ENCODE peak calls at places on chromosomes 3 and 15, in five cellular contexts. One of them, this sample, is unnamed.

GRCh38 chr3:194031867-194032635 is 103.9 kb upstream of the HES1 start:
- DNase-seq in mesothelial cell of epicardium: no peak
- DNase-seq in H9: no peak
- DNase-seq in BJ: no peak
- DNase-seq in AG04449: no peak
- DNase-seq in this sample: no peak

GRCh38 chr15:99564221-99565030 is 1.4 kb upstream of the MEF2A start:
- DNase-seq in mesothelial cell of epicardium: no peak
- DNase-seq in H9: peak
- DNase-seq in BJ: no peak
- DNase-seq in AG04449: no peak
- DNase-seq in this sample: no peak

GRCh38 chr3:72553298-72553697 is 294.9 kb downstream of the SHQ1 start:
- DNase-seq in mesothelial cell of epicardium: no peak
- DNase-seq in H9: no peak
- DNase-seq in BJ: no peak
- DNase-seq in AG04449: no peak
- DNase-seq in this sample: no peak

GRCh38 chr15:85383470-85384148 is 3.2 kb downstream of the AKAP13 start:
- DNase-seq in mesothelial cell of epicardium: no peak
- DNase-seq in H9: no peak
- DNase-seq in BJ: no peak
- DNase-seq in AG04449: no peak
- DNase-seq in this sample: no peak

GRCh38 chr15:33091983-33092688 is 102.4 kb downstream of the FMN1 start:
- DNase-seq in mesothelial cell of epicardium: no peak
- DNase-seq in H9: no peak
- DNase-seq in BJ: no peak
- DNase-seq in AG04449: no peak
- DNase-seq in this sample: no peak

GRCh38 chr3:29064085-29064484 is 216.8 kb upstream of the RBMS3 start:
- DNase-seq in mesothelial cell of epicardium: no peak
- DNase-seq in H9: no peak
- DNase-seq in BJ: peak
- DNase-seq in AG04449: peak
- DNase-seq in this sample: no peak

GRCh38 chr3:131402391-131403039 is 20.9 kb downstream of the NUDT16 start:
- DNase-seq in mesothelial cell of epicardium: no peak
- DNase-seq in H9: no peak
- DNase-seq in BJ: peak
- DNase-seq in AG04449: no peak
- DNase-seq in this sample: no peak

GRCh38 chr3:152213086-152213674 is 55.5 kb upstream of the MBNL1 start:
- DNase-seq in mesothelial cell of epicardium: no peak
- DNase-seq in H9: no peak
- DNase-seq in BJ: no peak
- DNase-seq in AG04449: no peak
- DNase-seq in this sample: no peak

GRCh38 chr15:31400222-31400927 is 73.7 kb downstream of the KLF13 start:
- DNase-seq in mesothelial cell of epicardium: no peak
- DNase-seq in H9: no peak
- DNase-seq in BJ: no peak
- DNase-seq in AG04449: no peak
- DNase-seq in this sample: no peak

GRCh38 chr3:187211532-187212274 is 14.4 kb downstream of the RTP1 start:
- DNase-seq in mesothelial cell of epicardium: no peak
- DNase-seq in H9: no peak
- DNase-seq in BJ: no peak
- DNase-seq in AG04449: no peak
- DNase-seq in this sample: no peak

GRCh38 chr3:182983811-182984210 is 3.5 kb upstream of the DCUN1D1 start:
- DNase-seq in mesothelial cell of epicardium: no peak
- DNase-seq in H9: no peak
- DNase-seq in BJ: no peak
- DNase-seq in AG04449: no peak
- DNase-seq in this sample: no peak

GRCh38 chr3:24595801-24596200 is 101.2 kb upstream of the THRB start:
- DNase-seq in mesothelial cell of epicardium: no peak
- DNase-seq in H9: no peak
- DNase-seq in BJ: no peak
- DNase-seq in AG04449: no peak
- DNase-seq in this sample: no peak

GRCh38 chr3:81872566-81872965 is 111.1 kb upstream of the GBE1 start:
- DNase-seq in mesothelial cell of epicardium: no peak
- DNase-seq in H9: no peak
- DNase-seq in BJ: no peak
- DNase-seq in AG04449: no peak
- DNase-seq in this sample: no peak

GRCh38 chr15:71599404-71600225 is 210.7 kb upstream of the NR2E3 start:
- DNase-seq in mesothelial cell of epicardium: no peak
- DNase-seq in H9: no peak
- DNase-seq in BJ: no peak
- DNase-seq in AG04449: no peak
- DNase-seq in this sample: no peak

GRCh38 chr15:41928637-41929620 is 35.1 kb upstream of the SPTBN5 start:
- DNase-seq in mesothelial cell of epicardium: no peak
- DNase-seq in H9: no peak
- DNase-seq in BJ: no peak
- DNase-seq in AG04449: no peak
- DNase-seq in this sample: no peak

GRCh38 chr15:61794881-61795280 is 265.4 kb downstream of the VPS13C start:
- DNase-seq in mesothelial cell of epicardium: no peak
- DNase-seq in H9: no peak
- DNase-seq in BJ: no peak
- DNase-seq in AG04449: no peak
- DNase-seq in this sample: no peak

GRCh38 chr3:129732200-129732876 is 125.9 kb upstream of the PLXND1 start:
- DNase-seq in mesothelial cell of epicardium: no peak
- DNase-seq in H9: no peak
- DNase-seq in BJ: no peak
- DNase-seq in AG04449: no peak
- DNase-seq in this sample: no peak

GRCh38 chr15:70593795-70594194 is 169.6 kb downstream of the UACA start:
- DNase-seq in mesothelial cell of epicardium: no peak
- DNase-seq in H9: no peak
- DNase-seq in BJ: no peak
- DNase-seq in AG04449: no peak
- DNase-seq in this sample: no peak

GRCh38 chr3:172106989-172107388 is 67.6 kb downstream of the FNDC3B start:
- DNase-seq in mesothelial cell of epicardium: no peak
- DNase-seq in H9: no peak
- DNase-seq in BJ: no peak
- DNase-seq in AG04449: no peak
- DNase-seq in this sample: no peak

GRCh38 chr3:46214751-46215352 is 6.7 kb upstream of the CCR1 start:
- DNase-seq in mesothelial cell of epicardium: no peak
- DNase-seq in H9: peak
- DNase-seq in BJ: no peak
- DNase-seq in AG04449: no peak
- DNase-seq in this sample: no peak

GRCh38 chr15:33729648-33730047 is 238.6 kb upstream of the CHRM5 start:
- DNase-seq in mesothelial cell of epicardium: no peak
- DNase-seq in H9: no peak
- DNase-seq in BJ: no peak
- DNase-seq in AG04449: no peak
- DNase-seq in this sample: no peak

GRCh38 chr3:46863261-46863782 is at the start of gene MYL3:
- DNase-seq in mesothelial cell of epicardium: no peak
- DNase-seq in H9: no peak
- DNase-seq in BJ: no peak
- DNase-seq in AG04449: no peak
- DNase-seq in this sample: no peak

GRCh38 chr15:43792761-43793493 is 807 bp downstream of the SERF2 start:
- DNase-seq in mesothelial cell of epicardium: no peak
- DNase-seq in H9: no peak
- DNase-seq in BJ: no peak
- DNase-seq in AG04449: no peak
- DNase-seq in this sample: no peak

GRCh38 chr3:170344971-170345370 is 12.5 kb upstream of the SKIL start:
- DNase-seq in mesothelial cell of epicardium: no peak
- DNase-seq in H9: no peak
- DNase-seq in BJ: no peak
- DNase-seq in AG04449: no peak
- DNase-seq in this sample: no peak

GRCh38 chr3:182148360-182148759 is 436.6 kb downstream of the SOX2 start:
- DNase-seq in mesothelial cell of epicardium: no peak
- DNase-seq in H9: no peak
- DNase-seq in BJ: no peak
- DNase-seq in AG04449: no peak
- DNase-seq in this sample: no peak

GRCh38 chr15:77004189-77004588 is 9.3 kb downstream of the PSTPIP1 start:
- DNase-seq in mesothelial cell of epicardium: no peak
- DNase-seq in H9: no peak
- DNase-seq in BJ: no peak
- DNase-seq in AG04449: no peak
- DNase-seq in this sample: no peak

GRCh38 chr3:50600141-50600753 is 11.3 kb downstream of the CISH start:
- DNase-seq in mesothelial cell of epicardium: no peak
- DNase-seq in H9: no peak
- DNase-seq in BJ: no peak
- DNase-seq in AG04449: no peak
- DNase-seq in this sample: no peak

GRCh38 chr15:38611228-38611627 is 46.6 kb upstream of the RASGRP1 start:
- DNase-seq in mesothelial cell of epicardium: no peak
- DNase-seq in H9: no peak
- DNase-seq in BJ: no peak
- DNase-seq in AG04449: no peak
- DNase-seq in this sample: no peak

GRCh38 chr15:80852676-80853075 is 73.5 kb downstream of the CEMIP start:
- DNase-seq in mesothelial cell of epicardium: no peak
- DNase-seq in H9: no peak
- DNase-seq in BJ: no peak
- DNase-seq in AG04449: no peak
- DNase-seq in this sample: no peak

GRCh38 chr15:80856809-80857377 is 77.7 kb downstream of the CEMIP start:
- DNase-seq in mesothelial cell of epicardium: no peak
- DNase-seq in H9: no peak
- DNase-seq in BJ: no peak
- DNase-seq in AG04449: no peak
- DNase-seq in this sample: no peak

GRCh38 chr15:80855206-80855605 is 76.0 kb downstream of the CEMIP start:
- DNase-seq in mesothelial cell of epicardium: no peak
- DNase-seq in H9: no peak
- DNase-seq in BJ: no peak
- DNase-seq in AG04449: no peak
- DNase-seq in this sample: no peak

GRCh38 chr15:80854104-80854503 is 74.9 kb downstream of the CEMIP start:
- DNase-seq in mesothelial cell of epicardium: no peak
- DNase-seq in H9: no peak
- DNase-seq in BJ: no peak
- DNase-seq in AG04449: no peak
- DNase-seq in this sample: no peak

DNA sequence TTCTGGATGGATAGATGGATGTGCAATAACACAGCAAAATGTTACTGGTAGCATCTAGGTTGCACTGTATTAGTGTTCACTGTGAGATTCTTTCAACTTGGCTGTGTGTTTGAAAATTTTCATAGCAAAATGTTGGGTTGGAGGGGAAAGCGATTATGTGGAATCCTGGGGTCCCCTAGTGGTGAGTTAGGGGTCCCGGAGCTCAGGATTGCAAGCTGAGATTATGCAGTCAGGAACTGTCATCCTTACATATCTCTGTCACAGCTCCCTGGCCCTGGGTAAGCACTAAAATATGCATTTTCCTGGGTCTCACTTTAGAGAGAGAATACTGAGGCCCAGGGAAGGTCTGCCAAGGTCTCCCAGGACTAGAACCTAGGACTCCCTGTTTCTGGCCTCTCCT is 77.2 kb downstream of the CEMIP start:
- DNase-seq in mesothelial cell of epicardium: no peak
- DNase-seq in H9: no peak
- DNase-seq in BJ: no peak
- DNase-seq in AG04449: no peak
- DNase-seq in this sample: no peak
- TF ChIP-seq CTCF in mesothelial cell of epicardium: no peak
- TF ChIP-seq CTCF in H9: peak
- TF ChIP-seq CTCF in BJ: peak
- TF ChIP-seq CTCF in AG04449: peak
- TF ChIP-seq CTCF in this sample: peak

DNA sequence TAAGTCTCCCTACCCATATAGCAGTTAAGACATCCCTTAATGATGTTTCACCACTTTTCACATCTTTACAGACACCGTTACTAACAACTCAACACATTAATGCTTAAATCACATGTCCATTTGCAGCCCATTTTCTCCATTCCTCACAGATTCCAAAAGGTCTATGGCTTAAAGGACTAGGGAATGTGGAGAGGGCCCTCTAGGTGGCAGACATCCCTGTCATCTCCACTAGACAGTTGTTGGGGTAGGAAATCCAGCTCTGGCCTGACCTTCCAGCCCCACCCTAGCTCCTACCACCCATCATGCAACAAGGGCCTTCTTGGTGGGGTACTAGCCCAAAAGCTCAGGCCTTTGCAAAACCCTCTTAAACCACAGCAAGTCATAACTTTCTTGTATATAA is 25.2 kb downstream of the CPEB1 start:
- DNase-seq in mesothelial cell of epicardium: no peak
- DNase-seq in H9: peak
- DNase-seq in BJ: no peak
- DNase-seq in AG04449: no peak
- DNase-seq in this sample: no peak
- TF ChIP-seq CTCF in mesothelial cell of epicardium: no peak
- TF ChIP-seq CTCF in H9: peak
- TF ChIP-seq CTCF in BJ: peak
- TF ChIP-seq CTCF in AG04449: no peak
- TF ChIP-seq CTCF in this sample: peak

DNA sequence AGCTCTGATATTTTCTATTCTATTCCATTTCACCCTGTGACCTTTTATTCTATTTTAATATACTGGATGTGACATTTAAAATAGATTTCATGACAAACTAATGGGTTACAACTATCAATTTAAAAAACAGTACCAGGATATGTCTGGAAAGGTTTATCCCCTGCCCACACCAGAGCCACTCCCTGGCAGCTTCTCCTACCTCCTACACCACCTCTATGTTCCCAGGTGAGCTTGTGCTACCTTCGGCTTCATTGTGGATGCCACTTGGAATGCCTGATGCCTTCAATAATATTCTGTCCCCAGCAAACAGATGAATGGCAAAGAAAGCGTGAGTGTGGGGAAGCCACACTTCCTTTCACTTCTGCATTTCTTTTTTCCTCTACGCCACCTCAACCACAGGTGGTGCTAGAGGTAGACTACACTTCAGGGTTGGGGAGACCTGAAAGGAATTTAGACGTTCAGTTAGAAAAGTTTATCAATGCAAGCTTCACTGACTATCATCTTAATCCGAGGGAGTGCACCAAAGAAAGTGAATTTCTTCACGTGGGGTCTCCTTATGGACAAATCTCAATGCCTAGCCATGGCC is 213.0 kb downstream of the SSR3 start:
- DNase-seq in mesothelial cell of epicardium: no peak
- DNase-seq in H9: no peak
- DNase-seq in BJ: no peak
- DNase-seq in AG04449: no peak
- DNase-seq in this sample: no peak
- TF ChIP-seq CTCF in mesothelial cell of epicardium: no peak
- TF ChIP-seq CTCF in H9: peak
- TF ChIP-seq CTCF in BJ: no peak
- TF ChIP-seq CTCF in AG04449: no peak
- TF ChIP-seq CTCF in this sample: no peak

GRCh38 chr3:41482134-41482533 is 282.8 kb downstream of the CTNNB1 start:
- DNase-seq in mesothelial cell of epicardium: no peak
- DNase-seq in H9: peak
- DNase-seq in BJ: no peak
- DNase-seq in AG04449: no peak
- DNase-seq in this sample: no peak

GRCh38 chr3:41477399-41478014 is 278.2 kb downstream of the CTNNB1 start:
- DNase-seq in mesothelial cell of epicardium: no peak
- DNase-seq in H9: no peak
- DNase-seq in BJ: no peak
- DNase-seq in AG04449: no peak
- DNase-seq in this sample: no peak
- TF ChIP-seq CTCF in mesothelial cell of epicardium: no peak
- TF ChIP-seq CTCF in H9: no peak
- TF ChIP-seq CTCF in BJ: no peak
- TF ChIP-seq CTCF in AG04449: no peak
- TF ChIP-seq CTCF in this sample: no peak